ENCODE peak calls at places on chromosomes 1 and 21, in nine cellular contexts. N, D, X, L, I, C, Y, R and A are unnamed samples.

GRCh38 chr1:34164510-34165381 is at the start of gene CSMD2:
- DNase-seq in I (no peak), Y (no peak), N (peak; percentile 87), D (peak; percentile 88), C (peak; percentile 83), R (peak; percentile 85), L (peak; percentile 76), X (no peak), A (no peak)

GRCh38 chr1:228373681-228374571 is 32.7 kb downstream of the TRIM11 start:
- DNase-seq in N (no peak), D (no peak), I (no peak), X (no peak), R (no peak), L (no peak), Y (no peak), C (no peak), A (no peak)

GRCh38 chr1:187605736-187606135 is 777.0 kb downstream of the PLA2G4A start:
- DNase-seq in N (no peak), D (peak; percentile 9), L (no peak), R (peak; percentile 41), C (no peak), I (no peak), Y (no peak), X (peak; percentile 49), A (no peak)

GRCh38 chr1:17441265-17441992 is 2.0 kb upstream of the RCC2 start:
- DNase-seq in Y (peak; percentile 67), N (peak; percentile 64), R (peak; percentile 59), C (no peak), X (peak; percentile 78), D (peak; percentile 48), L (peak; percentile 30), I (peak; percentile 58), A (peak; percentile 59)

GRCh38 chr1:99266731-99267130 is 2.4 kb downstream of the PLPPR4 start:
- DNase-seq in C (no peak), L (no peak), R (no peak), N (peak; percentile 85), X (peak; percentile 48), Y (no peak), D (no peak), I (no peak), A (no peak)

GRCh38 chr1:53127546-53127945 is 14.9 kb downstream of the SLC1A7 start:
- DNase-seq in C (no peak), R (no peak), N (peak; percentile 36), Y (no peak), I (no peak), L (no peak), X (no peak), D (no peak), A (no peak)

GRCh38 chr1:161044908-161045748 is 649 bp downstream of the USF1 start:
- DNase-seq in R (peak; percentile 76), C (peak; percentile 79), N (peak; percentile 79), D (peak; percentile 77), Y (no peak), L (peak; percentile 72), I (peak; percentile 93), X (peak; percentile 73), A (peak; percentile 86)

GRCh38 chr1:116345830-116346229 is 27.2 kb upstream of the ATP1A1 start:
- DNase-seq in I (peak; percentile 43), D (peak; percentile 44), L (no peak), N (no peak), R (peak; percentile 72), X (no peak), C (peak; percentile 20), Y (no peak), A (no peak)

GRCh38 chr1:153801028-153801625 is 25.9 kb downstream of the SLC27A3 start:
- DNase-seq in Y (no peak), I (no peak), C (no peak), R (no peak), L (no peak), D (no peak), N (no peak), X (no peak), A (no peak)

GRCh38 chr1:84883286-84883685 is 9.7 kb downstream of the LPAR3 start:
- DNase-seq in C (no peak), Y (no peak), D (no peak), I (no peak), X (peak; percentile 67), N (peak; percentile 63), R (no peak), L (no peak), A (no peak)

GRCh38 chr1:52629021-52629643 is 3.8 kb upstream of the SHISAL2A start:
- DNase-seq in L (no peak), X (no peak), Y (no peak), R (peak; percentile 54), N (no peak), D (peak; percentile 90), C (peak; percentile 49), I (no peak), A (no peak)

GRCh38 chr21:14550200-14550599 is 4.1 kb upstream of the SAMSN1 start:
- DNase-seq in X (no peak), L (no peak), Y (no peak), R (no peak), C (no peak), I (no peak), D (no peak), N (no peak), A (no peak)

DNA sequence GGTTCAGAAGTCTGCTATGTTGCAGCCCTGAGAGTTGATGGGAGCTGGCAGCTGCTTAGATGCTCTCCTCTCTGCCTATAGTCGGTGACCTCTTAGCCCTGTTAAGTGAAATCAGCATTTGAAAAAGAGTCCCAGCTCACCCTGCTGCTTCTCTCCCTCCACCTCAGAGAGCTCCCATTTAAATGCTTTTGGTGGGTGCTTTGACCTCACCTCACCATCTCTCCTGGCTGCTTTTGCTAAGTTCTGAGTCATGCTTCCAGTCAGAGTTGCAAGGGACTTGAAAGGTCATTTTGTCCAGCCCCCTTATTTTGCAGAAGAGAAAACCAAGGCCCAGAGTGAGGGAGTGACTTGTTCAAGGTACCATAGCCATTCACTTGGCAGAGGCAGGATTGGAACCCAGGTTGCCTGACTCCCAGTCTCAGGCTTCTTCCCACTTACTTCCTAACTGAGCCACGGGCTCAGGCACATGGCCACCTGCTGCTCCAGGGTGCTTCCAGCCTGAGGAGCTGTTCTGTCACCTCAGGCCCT is 3.3 kb downstream of the MAPKAPK2 start:
- DNase-seq in L (no peak), R (peak; percentile 84), N (peak; percentile 69), C (no peak), X (no peak), I (no peak), D (no peak), Y (no peak), A (no peak)
- TF ChIP-seq EZH2phosphoT487 in L (no peak), R (no peak), N (no peak), C (no peak), X (no peak), I (no peak), D (no peak), Y (no peak), A (no peak)

DNA sequence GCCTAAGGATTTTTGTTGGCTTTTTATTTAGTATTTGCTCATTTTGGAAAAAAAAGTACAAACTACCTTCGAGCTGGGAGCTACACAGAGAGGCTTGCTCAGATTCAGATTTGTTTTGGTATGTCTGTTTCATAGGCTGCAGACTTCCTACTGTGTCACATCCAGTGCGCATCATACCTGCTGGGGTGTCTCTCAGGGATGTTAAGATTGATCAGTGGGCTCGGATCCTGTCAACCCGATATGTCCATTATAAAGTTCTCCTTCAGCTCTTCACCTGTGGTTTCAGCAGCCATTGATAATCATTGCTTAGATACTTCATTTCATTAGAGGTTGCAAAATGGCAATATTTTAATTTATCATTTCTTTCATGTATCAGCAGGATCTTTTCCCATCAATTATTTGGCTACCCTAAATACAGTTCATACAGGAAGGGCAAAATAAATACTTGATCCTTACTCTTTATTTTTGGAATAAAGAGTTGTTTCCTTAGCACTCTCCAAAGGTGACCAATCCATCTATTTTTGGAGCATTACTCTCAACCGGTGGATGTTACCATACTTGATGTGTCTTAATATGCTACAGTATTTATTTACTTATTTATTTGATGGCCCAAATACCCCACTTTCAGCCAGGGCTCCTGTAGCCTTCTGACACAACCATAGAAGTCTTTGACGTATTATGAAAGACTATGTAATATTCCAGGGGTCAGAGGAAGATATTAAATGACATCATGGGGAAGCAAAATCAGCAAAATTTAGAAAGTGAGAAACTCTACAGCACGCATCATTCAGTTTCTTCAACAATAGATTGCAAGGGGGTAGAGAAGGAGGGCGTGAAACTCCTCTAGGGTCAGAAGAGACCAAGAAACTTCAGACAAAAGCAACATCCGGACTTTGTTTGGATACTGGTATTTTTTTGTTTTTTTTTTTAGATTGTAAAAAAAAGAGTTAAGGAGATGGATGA is 55.3 kb upstream of the HNRNPU start:
- DNase-seq in D (no peak), X (no peak), N (peak; percentile 24), Y (no peak), L (no peak), I (peak; percentile 71), C (no peak), R (no peak), A (no peak)
- H3K4me3 ChIP-seq in D (peak overlapping the region; percentile 60), X (peak overlapping the region; percentile 73), N (peak overlapping the region; percentile 76), Y (peak overlapping the region; percentile 42), L (peak overlapping the region; percentile 77), I (peak overlapping the region; percentile 62), C (peak overlapping the region; percentile 59), R (peak overlapping the region; percentile 58), A (peak overlapping the region; percentile 55)

GRCh38 chr1:93531193-93531592 is 83.3 kb downstream of the FNBP1L start:
- DNase-seq in I (no peak), N (no peak), X (no peak), D (no peak), Y (no peak), L (no peak), R (no peak), C (peak; percentile 33), A (no peak)
- TF ChIP-seq EZH2phosphoT487 in I (no peak), N (no peak), X (no peak), D (no peak), Y (no peak), L (no peak), R (no peak), C (no peak), A (no peak)

GRCh38 chr1:80248886-80249285 is 1242.4 kb upstream of the ADGRL4 start:
- DNase-seq in I (no peak), X (peak; percentile 31), L (no peak), N (peak; percentile 3), R (no peak), C (no peak), D (no peak), Y (no peak), A (no peak)

GRCh38 chr1:80245813-80246212 is 1239.3 kb upstream of the ADGRL4 start:
- DNase-seq in R (no peak), C (no peak), X (no peak), N (no peak), D (no peak), L (no peak), Y (no peak), I (no peak), A (no peak)

GRCh38 chr1:80251591-80251990 is 1245.1 kb upstream of the ADGRL4 start:
- DNase-seq in N (no peak), Y (no peak), X (no peak), L (no peak), R (no peak), C (no peak), I (no peak), D (no peak), A (peak; percentile 23)

GRCh38 chr1:80250573-80251168 is 1244.1 kb upstream of the ADGRL4 start:
- DNase-seq in C (no peak), R (no peak), D (no peak), X (peak; percentile 83), L (no peak), Y (no peak), I (no peak), N (no peak), A (no peak)

DNA sequence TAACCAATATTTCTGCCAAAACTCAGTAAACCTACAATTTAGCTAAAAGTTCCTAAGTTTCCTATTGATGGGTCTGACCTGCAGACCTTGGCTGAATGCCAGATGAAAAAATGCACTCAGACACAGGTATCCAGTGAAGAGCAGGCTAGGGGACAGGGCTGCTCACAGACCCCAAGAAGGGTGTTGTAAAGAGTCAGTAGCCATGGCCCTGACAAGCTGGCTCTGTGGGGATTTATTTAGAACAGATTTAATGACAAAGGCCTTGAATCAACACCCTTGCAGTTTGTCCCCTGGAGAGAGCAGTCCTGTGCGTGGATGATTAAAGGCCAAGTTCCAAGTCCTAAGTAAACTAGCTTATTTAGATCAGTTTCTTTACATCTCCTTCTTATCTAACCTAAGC is 1243.2 kb upstream of the ADGRL4 start:
- DNase-seq in C (no peak), I (no peak), N (no peak), R (no peak), X (no peak), D (no peak), L (no peak), Y (no peak), A (no peak)
- H3K4me3 ChIP-seq in C (no peak overlapping the region), I (no peak overlapping the region), N (no peak overlapping the region), R (no peak overlapping the region), X (no peak overlapping the region), D (no peak overlapping the region), L (no peak overlapping the region), Y (no peak overlapping the region), A (no peak overlapping the region)